ENCODE peak calls at places on chromosomes 11 and 22, in six cellular contexts. M is fibroblast of lung; X is SJCRH30; S is CD4-positive, alpha-beta memory T cell; P is pancreas; N is CD8-positive, alpha-beta T cell. A is an unnamed sample.
A peak's percentile ranks its signal among the peaks of the same experiment; 100 is the strongest.

GRCh38 chr22:18057568-18058209 is 20.1 kb upstream of the PEX26 start:
- DNase-seq in N (no peak), S (no peak), X (peak; percentile 72), P (no peak), M (peak; percentile 100), A (no peak)

GRCh38 chr22:30206964-30207363 is 39.6 kb downstream of the LIF start:
- DNase-seq in N (no peak), X (peak; percentile 92), S (no peak), P (no peak), M (peak; percentile 99), A (peak; percentile 30)

GRCh38 chr22:26671317-26672059 is 14.1 kb downstream of the MIAT start:
- DNase-seq in N (peak; percentile 55), X (peak; percentile 70), M (no peak), P (peak; percentile 84), S (peak; percentile 78), A (no peak)

GRCh38 chr11:59195596-59195995 is 17.1 kb downstream of the MPEG1 start:
- DNase-seq in S (no peak), M (no peak), P (no peak), X (no peak), N (no peak), A (no peak)

GRCh38 chr11:124712392-124712791 is 27.4 kb upstream of the NRGN start:
- DNase-seq in S (no peak), X (no peak), N (no peak), M (no peak), P (no peak), A (no peak)

GRCh38 chr11:96388891-96389603 is 665 bp downstream of the CCDC82 start:
- DNase-seq in M (peak; percentile 65), S (no peak), P (no peak), X (no peak), N (no peak), A (no peak)

GRCh38 chr11:102274628-102275027 is 42.7 kb upstream of the BIRC3 start:
- DNase-seq in S (no peak), X (no peak), P (no peak), N (no peak), M (no peak), A (no peak)

GRCh38 chr22:30245181-30245984 is 1.2 kb downstream of the LIF start:
- DNase-seq in S (no peak), N (no peak), P (no peak), X (no peak), M (no peak), A (peak; percentile 66)

GRCh38 chr11:74280494-74280893 is 30.9 kb downstream of the P4HA3 start:
- DNase-seq in P (no peak), M (no peak), X (no peak), N (no peak), S (no peak), A (no peak)

GRCh38 chr11:65047581-65048422 is 6.8 kb downstream of the SAC3D1 start:
- DNase-seq in P (no peak), M (peak; percentile 8), S (no peak), N (no peak), X (no peak), A (no peak)

DNA sequence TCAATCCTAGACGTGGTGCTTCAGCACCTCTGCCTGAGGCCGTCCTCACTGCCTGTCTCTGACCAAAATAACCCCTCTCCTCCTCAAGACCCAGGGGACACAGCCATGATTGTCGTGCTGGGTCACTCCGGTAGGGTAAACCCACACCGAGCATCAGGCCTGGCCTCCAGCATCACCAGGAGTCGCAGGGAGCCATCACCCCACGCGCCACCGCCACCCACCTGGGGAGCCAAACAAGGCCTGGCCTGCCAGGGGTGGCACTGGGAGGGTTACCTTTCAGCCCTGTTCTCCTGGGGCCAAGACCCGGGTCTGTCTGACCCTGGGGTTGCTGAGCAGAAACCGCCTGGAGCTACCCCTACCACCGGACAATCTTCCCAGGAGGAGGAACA is 39.3 kb upstream of the NNMT start:
- DNase-seq in S (no peak), X (no peak), P (no peak), N (no peak), M (no peak), A (no peak)
- H3K4me1 ChIP-seq in S (no peaks in the 10 kb centered on the region), X (no peaks in the 10 kb centered on the region), P (no peaks in the 10 kb centered on the region), N (no peaks in the 10 kb centered on the region), M (no peaks in the 10 kb centered on the region), A (no peaks in the 10 kb centered on the region)

GRCh38 chr11:55357560-55358184 is 10.1 kb upstream of the OR4A15 start:
- DNase-seq in M (no peak), P (no peak), N (no peak), S (no peak), X (peak; percentile 12), A (peak; percentile 50)
- H3K9me3 ChIP-seq in M (no peaks in the 10 kb centered on the region), P (no peaks in the 10 kb centered on the region), N (peaks cover 2% of the 10 kb centered on the region), S (no peaks in the 10 kb centered on the region), X (no peaks in the 10 kb centered on the region), A (no peaks in the 10 kb centered on the region)

GRCh38 chr22:28594784-28595324 is 84.8 kb downstream of the TTC28 start:
- DNase-seq in P (no peak), X (no peak), M (peak; percentile 62), N (no peak), S (peak; percentile 42), A (peak; percentile 84)

GRCh38 chr22:28589102-28589501 is 90.5 kb downstream of the TTC28 start:
- DNase-seq in N (no peak), P (no peak), M (no peak), X (no peak), S (no peak), A (no peak)

GRCh38 chr22:28593299-28593698 is 86.3 kb downstream of the TTC28 start:
- DNase-seq in X (no peak), M (no peak), S (no peak), N (no peak), P (no peak), A (no peak)

GRCh38 chr22:28597665-28598064 is 82.0 kb downstream of the TTC28 start:
- DNase-seq in M (no peak), P (no peak), X (no peak), S (no peak), N (no peak), A (no peak)

DNA sequence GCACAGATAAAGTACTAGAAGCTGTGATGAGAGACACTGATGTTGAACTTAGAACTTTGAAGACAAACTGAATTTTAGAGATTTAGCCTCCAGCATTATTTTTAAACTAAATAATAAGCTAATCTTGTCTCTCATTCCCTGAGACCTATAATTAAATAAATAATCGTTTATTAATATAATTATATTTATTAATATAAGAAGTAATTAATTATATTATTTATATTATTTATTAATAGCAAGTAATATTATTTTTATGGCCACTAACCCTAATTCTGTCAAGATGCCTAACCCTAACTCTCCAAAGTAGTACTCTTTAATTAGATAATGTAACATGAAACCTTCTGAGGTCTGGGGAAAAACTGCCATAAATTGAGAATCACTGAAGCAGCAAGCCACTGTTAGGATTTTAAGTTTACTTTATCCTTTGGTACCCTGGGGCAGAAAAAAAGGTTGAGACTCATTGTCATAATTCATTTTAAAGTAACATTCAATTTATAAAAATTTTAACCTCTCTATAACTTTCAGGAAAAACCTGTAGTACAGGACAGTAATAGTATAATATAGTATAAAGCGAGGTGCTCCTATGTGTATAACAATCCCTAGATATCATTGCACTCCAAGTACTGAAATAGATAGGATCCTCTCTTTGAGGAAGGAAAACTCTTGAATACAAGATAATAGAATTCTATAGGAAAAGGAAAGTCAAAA is 85.4 kb downstream of the TTC28 start:
- DNase-seq in S (no peak), N (no peak), P (no peak), M (no peak), X (no peak), A (no peak)
- H3K4me3 ChIP-seq in S (no peak overlapping the region), N (no peak overlapping the region), P (no peak overlapping the region), M (no peak overlapping the region), X (no peak overlapping the region), A (no peak overlapping the region)

GRCh38 chr11:117426941-117427340 is 99.3 kb downstream of the CEP164 start:
- DNase-seq in X (no peak), N (no peak), M (no peak), P (no peak), S (no peak), A (no peak)
- H3K4me1 ChIP-seq in X (no peaks in the 10 kb centered on the region), N (peaks cover 3% of the 10 kb centered on the region), M (no peaks in the 10 kb centered on the region), P (no peaks in the 10 kb centered on the region), S (peaks cover 6% of the 10 kb centered on the region), A (no peaks in the 10 kb centered on the region)

GRCh38 chr11:76622481-76623094 is 48.0 kb downstream of the LRRC32 start:
- DNase-seq in X (no peak), M (no peak), N (no peak), S (no peak), P (no peak), A (no peak)

GRCh38 chr11:76621866-76622265 is 48.7 kb downstream of the LRRC32 start:
- DNase-seq in X (no peak), P (no peak), N (no peak), S (no peak), M (peak; percentile 64), A (no peak)

GRCh38 chr11:76617553-76618265 is 52.8 kb downstream of the LRRC32 start:
- DNase-seq in N (no peak), P (no peak), S (no peak), M (peak; percentile 81), X (no peak), A (no peak)

GRCh38 chr11:76621466-76621865 is 49.1 kb downstream of the LRRC32 start:
- DNase-seq in X (no peak), S (no peak), P (no peak), N (no peak), M (no peak), A (no peak)

DNA sequence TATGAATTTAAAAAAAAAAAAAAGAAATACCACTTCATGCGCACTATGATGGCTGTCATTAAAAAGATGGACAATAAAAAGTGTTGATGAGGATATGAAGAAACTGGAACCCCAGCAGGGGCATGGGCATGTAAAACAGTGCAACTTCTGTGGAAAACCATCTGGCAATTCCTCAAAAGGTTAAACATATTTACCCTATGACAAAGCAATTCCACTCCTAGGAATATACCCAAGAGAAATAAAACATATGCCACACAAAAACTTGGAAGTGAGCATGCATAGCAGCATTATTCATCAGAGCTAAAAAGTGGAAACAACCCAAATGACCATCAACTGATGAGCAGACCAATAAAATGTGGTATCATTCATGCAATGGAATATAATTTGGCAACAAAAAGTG is 50.1 kb downstream of the LRRC32 start:
- DNase-seq in P (no peak), M (peak; percentile 94), N (no peak), X (no peak), S (no peak), A (no peak)
- H3K9me3 ChIP-seq in P (no peaks in the 10 kb centered on the region), M (no peaks in the 10 kb centered on the region), N (no peaks in the 10 kb centered on the region), X (no peaks in the 10 kb centered on the region), S (no peaks in the 10 kb centered on the region), A (peaks cover 7% of the 10 kb centered on the region)